ENCODE peak calls at places on chromosomes 11 and 22, in six cellular contexts. R is psoas muscle, P is uterus, B is GM12865, D is AG10803, O is Calu3. T is an unnamed sample.

GRCh38 chr22:32644252-32645100 is 157.0 kb upstream of the TIMP3 start:
- DNase-seq in O (peak; percentile 13), D (peak; percentile 59), B (peak; percentile 25), P (peak; percentile 39), R (peak; percentile 57), T (no peak)

GRCh38 chr11:26230021-26230420 is 101.9 kb upstream of the ANO3 start:
- DNase-seq in P (no peak), O (no peak), B (no peak), D (peak; percentile 22), R (no peak), T (no peak)

GRCh38 chr11:132848336-132848735 is 684.0 kb downstream of the OPCML start:
- DNase-seq in B (no peak), P (no peak), R (no peak), D (peak; percentile 94), O (no peak), T (peak; percentile 42)

GRCh38 chr22:48760481-48761238 is 1067.0 kb downstream of the BRD1 start:
- DNase-seq in R (no peak), O (no peak), P (peak; percentile 4), D (no peak), B (no peak), T (no peak)

GRCh38 chr22:48722661-48723060 is 1105.0 kb downstream of the BRD1 start:
- DNase-seq in D (no peak), R (no peak), B (no peak), P (no peak), O (no peak), T (no peak)

GRCh38 chr22:40329021-40329456 is 17.3 kb upstream of the ADSL start:
- DNase-seq in R (no peak), O (no peak), P (no peak), B (no peak), D (no peak), T (no peak)

GRCh38 chr11:67318239-67318555 is 14.9 kb downstream of the SSH3 start:
- DNase-seq in P (no peak), R (no peak), B (no peak), O (no peak), D (no peak), T (no peak)

GRCh38 chr11:57458060-57458409 is 2.3 kb upstream of the RTN4RL2 start:
- DNase-seq in B (no peak), P (no peak), R (no peak), O (no peak), D (no peak), T (no peak)

GRCh38 chr11:128905345-128906184 is 14.4 kb downstream of the KCNJ5 start:
- DNase-seq in O (peak; percentile 69), B (peak; percentile 15), R (peak; percentile 27), D (no peak), P (peak; percentile 27), T (no peak)

GRCh38 chr11:77710358-77710757 is 72.8 kb upstream of the CLNS1A start:
- DNase-seq in R (no peak), P (no peak), D (no peak), O (no peak), B (no peak), T (peak; percentile 6)

GRCh38 chr11:46202149-46202548 is 75.3 kb upstream of the CREB3L1 start:
- DNase-seq in D (no peak), O (no peak), P (no peak), B (no peak), R (no peak), T (no peak)

GRCh38 chr11:76598426-76598839 is 72.1 kb downstream of the LRRC32 start:
- DNase-seq in O (no peak), D (peak; percentile 55), R (no peak), P (peak; percentile 26), B (peak; percentile 63), T (peak; percentile 19)
- TF ChIP-seq CTCF in O (no peak), D (peak; percentile 73), R (peak; percentile 37), P (peak; percentile 38), B (peak; percentile 68), T (peak; percentile 62)

DNA sequence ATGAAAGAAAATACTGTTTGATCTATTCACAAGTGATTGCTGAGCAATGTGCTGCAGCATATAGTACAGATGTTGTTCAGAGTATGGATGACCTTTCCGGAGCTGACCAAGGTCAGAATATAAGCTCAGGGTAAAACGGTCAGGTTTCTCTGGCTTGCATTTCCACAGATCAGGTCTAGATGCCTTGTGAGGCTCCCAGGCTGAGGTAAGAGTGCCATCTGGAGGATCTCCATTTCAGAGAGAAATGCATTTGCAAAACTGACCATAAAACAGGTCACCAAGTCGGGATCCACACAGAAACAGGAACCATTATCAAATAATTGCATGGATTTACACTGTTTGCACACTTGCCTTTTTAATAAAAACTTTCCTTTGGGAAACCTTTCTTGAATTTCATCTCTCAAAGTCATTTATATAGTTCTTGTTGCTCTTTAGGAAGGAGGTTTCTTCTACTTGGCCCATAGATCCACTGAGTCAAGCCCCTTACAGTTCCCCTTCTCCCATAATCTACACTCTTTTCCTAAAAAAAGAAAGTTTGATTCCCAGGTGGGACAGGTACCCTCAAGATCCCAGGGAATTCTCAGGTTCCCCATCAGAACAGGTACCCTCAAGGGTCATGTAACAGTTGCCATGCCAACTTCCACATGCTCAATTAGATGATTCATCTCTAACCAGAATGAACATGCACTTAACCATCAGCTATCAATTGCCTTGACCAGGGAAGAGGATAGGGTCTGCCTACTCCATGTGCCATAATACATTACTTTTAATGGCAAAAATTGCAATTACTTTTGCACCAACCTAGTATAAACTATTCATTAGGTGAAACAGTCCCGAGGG is 25.0 kb upstream of the TMPRSS5 start:
- DNase-seq in P (no peak), D (peak; percentile 65), B (peak; percentile 21), O (peak; percentile 51), R (peak; percentile 20), T (peak; percentile 73)
- TF ChIP-seq CTCF in P (peak; percentile 56), D (peak; percentile 82), B (peak; percentile 31), O (no peak), R (peak; percentile 74), T (peak; percentile 83)

DNA sequence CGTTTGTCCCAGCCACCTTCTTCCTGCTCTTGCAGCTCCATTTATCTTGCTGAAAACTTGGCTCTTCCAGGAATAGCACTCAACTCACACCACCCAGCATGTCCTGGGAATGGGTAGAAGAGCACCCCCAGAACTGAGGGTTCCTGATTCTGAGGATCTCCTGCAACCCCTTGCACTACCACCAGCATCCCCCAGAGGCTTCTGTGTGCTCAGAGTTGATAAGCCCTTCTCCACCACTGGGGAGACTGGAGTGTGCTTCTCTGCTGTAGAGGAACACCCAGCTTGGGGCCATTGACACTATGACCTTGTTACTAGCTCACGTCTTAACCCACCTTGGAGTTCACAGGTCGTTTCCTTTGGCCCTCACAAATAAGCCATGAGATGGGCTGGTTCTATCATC is 121.0 kb downstream of the GRIK4 start:
- DNase-seq in O (no peak), B (peak; percentile 53), D (no peak), P (no peak), R (no peak), T (no peak)
- TF ChIP-seq CTCF in O (no peak), B (peak; percentile 62), D (peak; percentile 12), P (no peak), R (no peak), T (peak; percentile 25)

DNA sequence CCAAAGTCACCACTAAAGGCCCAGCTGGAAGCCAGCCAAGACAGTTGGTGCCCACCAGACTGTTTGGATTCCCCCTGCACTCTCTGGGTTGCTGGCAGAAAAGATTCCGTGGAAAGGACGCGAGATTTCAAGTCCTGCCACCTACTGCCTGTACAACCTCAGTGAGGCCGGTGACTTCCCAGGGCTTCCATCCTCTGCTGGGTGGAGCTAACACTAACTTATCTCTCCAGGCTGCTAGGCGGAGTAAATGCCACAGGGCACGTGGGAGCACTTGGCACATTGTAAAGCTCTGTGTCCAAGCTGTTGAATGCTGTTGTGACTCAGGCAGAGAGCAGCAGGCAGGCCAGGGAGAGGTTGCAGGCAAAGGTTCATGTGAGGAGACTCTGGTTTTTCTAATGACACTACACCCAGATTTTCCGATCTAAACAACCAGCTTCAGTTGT is 50.9 kb upstream of the CDON start:
- DNase-seq in R (peak; percentile 87), O (peak; percentile 83), P (peak; percentile 88), D (peak; percentile 99), B (no peak), T (peak; percentile 70)
- TF ChIP-seq CTCF in R (no peak), O (no peak), P (no peak), D (peak; percentile 22), B (no peak), T (peak; percentile 7)